ENCODE peak calls at places on chromosomes 4 and X, in four cellular contexts. W is Calu3, C is stomach, F is pancreas. N is an unnamed sample.

GRCh38 chr4:25320374-25321172 is 8.0 kb downstream of the ZCCHC4 start:
- DNase-seq in W (no peak), C (no peak), F (no peak), N (no peak)

GRCh38 chrX:71629467-71629866 is 11.2 kb upstream of the CXCR3 start:
- DNase-seq in W (no peak), C (no peak), F (no peak), N (no peak)

GRCh38 chr4:121950680-121951569 is 935 bp downstream of the TRPC3 start:
- DNase-seq in W (no peak), C (peak; percentile 27), F (peak; percentile 72), N (peak; percentile 26)

GRCh38 chrX:23904096-23904495 is 3.6 kb downstream of the APOO start:
- DNase-seq in W (no peak), C (no peak), F (no peak), N (no peak)

GRCh38 chrX:109356684-109357083 is 125.2 kb downstream of the GUCY2F start:
- DNase-seq in W (no peak), C (no peak), F (no peak), N (no peak)

GRCh38 chr4:98470831-98471230 is 187.6 kb downstream of the TSPAN5 start:
- DNase-seq in W (no peak), C (no peak), F (no peak), N (no peak)

GRCh38 chr4:118282692-118283091 is 70.1 kb downstream of the PRSS12 start:
- DNase-seq in W (peak; percentile 67), C (no peak), F (no peak), N (no peak)

GRCh38 chr4:83191026-83191425 is 76.5 kb upstream of the PLAC8 start:
- DNase-seq in W (no peak), C (no peak), F (no peak), N (no peak)

GRCh38 chr4:81469774-81470455 is 1.8 kb downstream of the RASGEF1B start:
- DNase-seq in W (no peak), C (no peak), F (no peak), N (no peak)

GRCh38 chrX:1591102-1591862 is at the start of gene AKAP17A:
- DNase-seq in W (peak; percentile 97), C (peak; percentile 96), F (peak; percentile 99), N (peak; percentile 91)
- TF ChIP-seq CTCF in W (no peak), C (no peak), F (no peak), N (no peak)

DNA sequence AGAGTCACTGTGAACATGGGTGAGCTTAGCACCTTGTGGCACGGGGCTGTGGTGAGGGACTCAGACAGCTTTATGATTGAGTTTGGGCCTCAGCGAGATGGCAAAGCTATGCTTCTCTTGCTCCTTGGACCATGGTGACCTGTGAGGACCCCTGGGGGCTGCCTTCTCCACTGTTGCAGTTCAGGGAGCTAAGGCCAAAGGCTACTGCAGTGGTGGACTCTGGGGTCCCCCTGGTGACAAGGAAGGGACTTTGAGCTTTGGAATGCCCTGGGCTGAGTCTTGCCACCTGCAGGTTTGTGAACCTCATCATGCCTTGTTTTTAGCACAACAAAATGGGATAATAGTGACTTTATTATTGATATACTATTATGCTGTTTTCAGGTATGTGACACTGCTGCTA is 36.5 kb downstream of the TBL1X start:
- DNase-seq in W (no peak), C (no peak), F (no peak), N (peak; percentile 8)
- TF ChIP-seq CTCF in W (no peak), C (no peak), F (no peak), N (no peak)

DNA sequence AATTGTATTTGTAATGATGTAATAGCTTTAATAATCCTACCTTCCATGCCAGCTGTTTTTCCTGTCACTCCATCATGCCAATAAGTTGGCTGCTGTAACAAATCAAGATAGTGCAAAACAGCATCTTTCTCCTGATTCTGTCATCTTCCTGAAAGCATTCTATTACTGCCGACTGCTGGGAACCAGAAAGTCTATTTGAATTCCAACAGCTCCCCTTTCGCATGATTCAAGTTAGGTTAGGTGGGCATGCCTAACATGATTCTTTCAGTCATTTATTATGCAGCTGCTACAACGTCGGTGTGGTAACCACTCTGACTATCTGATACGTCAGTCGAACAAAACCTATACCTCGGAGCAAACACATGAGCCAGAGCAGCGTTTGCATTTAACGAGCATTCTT is 127.9 kb upstream of the DMD start:
- DNase-seq in W (peak; percentile 0), C (no peak), F (no peak), N (no peak)
- TF ChIP-seq CTCF in W (no peak), C (no peak), F (no peak), N (no peak)

GRCh38 chr4:184475096-184475461 is 729 bp upstream of the IRF2 start:
- DNase-seq in W (peak; percentile 13), C (peak; percentile 57), F (no peak), N (peak; percentile 11)

GRCh38 chr4:184473265-184473514 is 1.2 kb downstream of the IRF2 start:
- DNase-seq in W (no peak), C (no peak), F (no peak), N (no peak)

GRCh38 chr4:184472540-184473264 is 1.6 kb downstream of the IRF2 start:
- DNase-seq in W (peak; percentile 78), C (peak; percentile 92), F (peak; percentile 94), N (peak; percentile 82)

GRCh38 chr4:184473515-184474260 is 662 bp downstream of the IRF2 start:
- DNase-seq in W (peak; percentile 15), C (peak; percentile 44), F (peak; percentile 83), N (peak; percentile 48)

DNA sequence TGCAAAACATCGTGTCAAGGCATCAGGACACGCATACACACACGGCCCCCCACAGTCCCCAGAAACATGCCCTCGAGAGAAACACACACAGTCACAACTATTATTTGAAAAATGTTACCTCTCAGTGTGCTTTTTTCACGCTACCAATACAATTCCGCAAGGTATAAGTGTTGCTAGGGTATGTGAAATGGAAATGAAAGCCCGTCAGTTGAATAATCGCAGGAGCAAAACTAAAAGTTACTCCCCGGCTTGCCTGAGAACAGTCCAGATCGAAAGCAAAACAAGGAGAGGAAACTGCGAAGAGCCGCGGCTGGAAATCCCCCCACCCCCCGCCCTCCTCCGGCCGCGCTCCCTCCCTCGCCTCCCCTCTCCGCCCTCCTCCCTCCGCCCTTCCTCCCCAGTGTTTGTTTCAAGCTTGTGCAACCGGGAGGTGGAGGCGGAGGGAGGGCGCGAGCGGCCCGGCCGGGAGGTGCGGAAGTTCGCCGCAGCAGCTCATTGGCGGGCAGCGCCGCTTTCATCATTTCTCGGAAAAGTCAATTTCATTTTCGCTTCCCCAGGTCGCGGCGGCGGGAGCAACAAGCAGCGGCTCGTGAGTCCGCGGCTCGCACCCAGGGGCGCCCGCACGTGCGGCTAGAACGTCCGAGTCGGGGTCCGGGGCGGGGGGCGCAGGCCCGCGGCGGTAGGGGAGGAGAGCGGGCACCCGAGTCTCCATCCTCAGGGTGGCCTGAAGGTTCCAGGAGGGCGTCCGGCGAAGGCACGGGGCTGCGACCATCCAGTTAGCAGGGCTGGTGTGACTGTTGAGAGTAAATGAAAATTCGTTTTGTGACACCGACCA is at the start of gene IRF2:
- DNase-seq in W (peak; percentile 92), C (peak; percentile 97), F (peak; percentile 96), N (peak; percentile 91)
- TF ChIP-seq CTCF in W (no peak), C (no peak), F (no peak), N (no peak)

DNA sequence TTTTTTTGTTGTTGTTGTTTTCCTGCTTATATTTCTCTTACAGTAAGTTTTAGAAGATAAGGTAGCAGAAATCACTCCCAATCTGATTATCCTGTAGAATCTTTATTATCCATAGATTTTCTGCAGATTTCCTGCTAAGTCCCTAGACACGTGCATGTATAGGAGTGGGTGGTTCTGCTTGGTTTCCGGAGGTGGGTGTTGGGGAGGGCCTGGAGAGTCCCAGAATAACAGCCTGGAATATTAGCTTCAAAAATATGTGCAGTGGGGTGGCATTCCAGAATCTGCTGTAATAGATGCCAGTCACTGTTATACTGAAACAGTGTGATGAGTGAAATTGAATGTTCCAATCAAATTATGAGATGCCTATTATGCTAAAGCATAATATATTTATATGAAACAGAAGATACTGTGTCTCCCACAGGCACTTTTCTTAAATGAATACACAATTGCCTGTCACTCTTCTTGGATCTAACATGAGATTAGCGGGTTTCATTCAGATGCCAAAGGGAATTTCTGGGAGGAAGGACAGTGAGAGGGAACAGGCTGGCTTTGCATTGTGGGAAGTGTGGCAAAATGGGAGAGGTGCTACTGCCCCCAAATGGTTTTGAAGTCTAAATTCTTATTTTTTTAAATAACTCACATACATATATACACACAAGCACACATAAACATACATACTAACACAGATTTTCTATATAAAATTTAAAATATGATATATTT is 37.6 kb downstream of the C4orf50 start:
- DNase-seq in W (no peak), C (no peak), F (no peak), N (no peak)
- TF ChIP-seq CTCF in W (no peak), C (no peak), F (no peak), N (no peak)

GRCh38 chrX:123976671-123977316 is 15.3 kb downstream of the STAG2 start:
- DNase-seq in W (no peak), C (no peak), F (no peak), N (no peak)
- TF ChIP-seq CTCF in W (no peak), C (no peak), F (no peak), N (no peak)

GRCh38 chr4:110508827-110509446 is 33.0 kb downstream of the ENPEP start:
- DNase-seq in W (no peak), C (no peak), F (no peak), N (no peak)
- TF ChIP-seq CTCF in W (no peak), C (no peak), F (no peak), N (no peak)